ENCODE peak calls at places on chromosomes 11 and 22, in five cellular contexts. U, K, Y, H and I are unnamed samples.
A peak's percentile ranks its signal among the peaks of the same experiment; 100 is the strongest.

GRCh38 chr11:66727883-66728759 is 895 bp downstream of the SPTBN2 start:
- DNase-seq in U (no peak), K (no peak), Y (peak; percentile 31), H (peak; percentile 55), I (no peak)

GRCh38 chr22:17576475-17576874 is 13.2 kb downstream of the SLC25A18 start:
- DNase-seq in U (peak; percentile 92), K (no peak), Y (no peak), H (no peak), I (no peak)

GRCh38 chr11:68137833-68138232 is 16.6 kb upstream of the CHKA start:
- DNase-seq in U (no peak), K (no peak), Y (no peak), H (no peak), I (peak; percentile 34)

GRCh38 chr11:108516125-108516524 is 17.9 kb upstream of the POGLUT3 start:
- DNase-seq in U (no peak), K (no peak), Y (no peak), H (no peak), I (no peak)

GRCh38 chr22:30637701-30638114 is 2.1 kb downstream of the SLC35E4 start:
- DNase-seq in U (no peak), K (no peak), Y (no peak), H (peak; percentile 41), I (no peak)

GRCh38 chr11:123797065-123797940 is 8.8 kb downstream of the OR6M1 start:
- DNase-seq in U (no peak), K (no peak), Y (no peak), H (no peak), I (no peak)

GRCh38 chr22:42842658-42843370 is 14.3 kb downstream of the ARFGAP3 start:
- DNase-seq in U (no peak), K (no peak), Y (no peak), H (no peak), I (no peak)

GRCh38 chr11:85843929-85844328 is 11.3 kb upstream of the CCDC83 start:
- DNase-seq in U (no peak), K (no peak), Y (no peak), H (no peak), I (no peak)

GRCh38 chr11:95432714-95433503 is 201.9 kb upstream of the SESN3 start:
- DNase-seq in U (no peak), K (no peak), Y (no peak), H (no peak), I (no peak)

GRCh38 chr11:16862733-16863132 is 124.3 kb downstream of the C11orf58 start:
- DNase-seq in U (no peak), K (no peak), Y (no peak), H (peak; percentile 4), I (no peak)

GRCh38 chr22:44839061-44839460 is 86.7 kb downstream of the ARHGAP8 start:
- DNase-seq in U (no peak), K (no peak), Y (no peak), H (no peak), I (no peak)

GRCh38 chr22:20435436-20436308 is 2.0 kb downstream of the SCARF2 start:
- DNase-seq in U (no peak), K (no peak), Y (no peak), H (no peak), I (no peak)

GRCh38 chr11:121539000-121539399 is 86.2 kb upstream of the SORL1-AS1 start:
- DNase-seq in U (no peak), K (no peak), Y (no peak), H (peak; percentile 2), I (no peak)

GRCh38 chr11:66420671-66421476 is at the start of gene NPAS4:
- DNase-seq in U (no peak), K (no peak), Y (no peak), H (peak; percentile 57), I (no peak)

GRCh38 chr11:96299155-96299883 is 43.7 kb downstream of the MAML2 start:
- DNase-seq in U (no peak), K (no peak), Y (no peak), H (no peak), I (no peak)

GRCh38 chr11:125935629-125936199 is 10.1 kb upstream of the VSIG10L2 start:
- DNase-seq in U (no peak), K (no peak), Y (no peak), H (peak; percentile 40), I (no peak)

GRCh38 chr11:129643031-129643721 is 172.5 kb upstream of the TMEM45B start:
- DNase-seq in U (peak; percentile 55), K (peak; percentile 93), Y (no peak), H (no peak), I (no peak)